ENCODE peak calls at places on chromosomes 5 and 9, in seven cellular contexts. J is tibial nerve, I is fibroblast of lung, L is AG10803, W is Calu3, V is GM20000, E is body of pancreas. G is an unnamed sample.

GRCh38 chr9:114124666-114125580 is 25.8 kb upstream of the KIF12 start:
- DNase-seq in W (no peak), I (no peak), E (no peak), L (no peak), V (no peak), J (no peak), G (no peak)

GRCh38 chr5:52943285-52943684 is 45.9 kb upstream of the ITGA2 start:
- DNase-seq in L (no peak), I (no peak), E (no peak), J (no peak), W (no peak), V (no peak), G (no peak)

GRCh38 chr9:8553444-8553843 is 753.9 kb upstream of the DMAC1 start:
- DNase-seq in J (no peak), V (no peak), E (no peak), I (no peak), W (no peak), L (no peak), G (no peak)

GRCh38 chr5:168528521-168529360 is at the start of gene FBLL1:
- DNase-seq in E (no peak), W (peak), L (peak), J (no peak), V (peak), I (peak), G (peak)

GRCh38 chr9:93264338-93265125 is 80.6 kb downstream of the WNK2 start:
- DNase-seq in J (no peak), V (peak), E (no peak), I (no peak), L (no peak), W (no peak), G (no peak)

GRCh38 chr5:150637245-150638052 is 3.0 kb upstream of the SYNPO start:
- DNase-seq in J (no peak), I (peak), V (no peak), W (peak), E (no peak), L (peak), G (no peak)

GRCh38 chr9:98191615-98192502 is 578 bp downstream of the CORO2A start:
- DNase-seq in V (peak), L (no peak), I (no peak), J (no peak), E (peak), W (peak), G (peak)

GRCh38 chr5:151157426-151158286 is at the start of gene ANXA6:
- DNase-seq in I (peak), J (peak), W (peak), V (peak), L (peak), E (peak), G (peak)

GRCh38 chr9:109310486-109310901 is 10.4 kb downstream of the EPB41L4B start:
- DNase-seq in L (peak), I (peak), V (no peak), J (no peak), E (no peak), W (no peak), G (no peak)

GRCh38 chr9:20292002-20292401 is 330.3 kb downstream of the MLLT3 start:
- DNase-seq in L (peak), I (peak), V (no peak), J (no peak), E (no peak), W (no peak), G (no peak)

GRCh38 chr5:395156-395920 is 47.6 kb upstream of the EXOC3 start:
- DNase-seq in L (peak), W (no peak), E (no peak), V (no peak), J (no peak), I (peak), G (no peak)

GRCh38 chr5:72451771-72452505 is 55.3 kb downstream of the ZNF366 start:
- DNase-seq in V (peak), W (no peak), J (peak), L (peak), E (peak), I (peak), G (no peak)

GRCh38 chr5:1252681-1253080 is 27.5 kb downstream of the SLC6A18 start:
- DNase-seq in J (no peak), I (no peak), V (no peak), W (no peak), E (no peak), L (no peak), G (no peak)

GRCh38 chr5:1995491-1995890 is 112.8 kb upstream of the IRX4 start:
- DNase-seq in I (no peak), W (no peak), E (no peak), J (no peak), L (no peak), V (no peak), G (no peak)

GRCh38 chr5:96177303-96177869 is 215.7 kb upstream of the ELL2 start:
- DNase-seq in E (no peak), J (no peak), L (peak), W (peak), I (peak), V (peak), G (no peak)

GRCh38 chr9:79221084-79221483 is 350.7 kb upstream of the TLE4 start:
- DNase-seq in E (no peak), W (no peak), V (no peak), I (peak), J (no peak), L (peak), G (no peak)

GRCh38 chr5:151095341-151096000 is 14.6 kb upstream of the TNIP1 start:
- DNase-seq in W (peak), E (peak), L (peak), I (peak), V (no peak), J (no peak), G (no peak)

GRCh38 chr9:133581553-133582343 is 27.4 kb downstream of the FAM163B start:
- DNase-seq in V (no peak), L (no peak), E (no peak), I (no peak), J (no peak), W (no peak), G (no peak)

GRCh38 chr9:121744687-121745395 is 93.4 kb downstream of the DAB2IP start:
- DNase-seq in I (peak), J (no peak), V (no peak), L (peak), E (no peak), W (no peak), G (no peak)

GRCh38 chr9:110217656-110218099 is 9.7 kb upstream of the C9orf152 start:
- DNase-seq in J (no peak), I (peak), E (no peak), W (no peak), V (peak), L (peak), G (no peak)

GRCh38 chr9:101514056-101514455 is 19.6 kb upstream of the RNF20 start:
- DNase-seq in V (no peak), I (peak), L (peak), J (no peak), W (no peak), E (no peak), G (no peak)

GRCh38 chr5:10886497-10886896 is 125.5 kb upstream of the DAP start:
- DNase-seq in L (no peak), J (no peak), I (no peak), W (no peak), E (no peak), V (no peak), G (no peak)

GRCh38 chr9:7328453-7328852 is 471.1 kb downstream of the DMAC1 start:
- DNase-seq in E (no peak), W (no peak), J (no peak), V (no peak), L (no peak), I (no peak), G (no peak)

GRCh38 chr5:78644741-78645300 is 3.8 kb downstream of the LHFPL2 start:
- DNase-seq in W (no peak), E (no peak), L (peak), V (no peak), J (no peak), I (peak), G (no peak)

GRCh38 chr5:51326844-51327243 is 56.4 kb upstream of the ISL1 start:
- DNase-seq in W (no peak), J (no peak), E (no peak), L (no peak), V (no peak), I (no peak), G (no peak)

GRCh38 chr5:111494350-111494999 is 17.9 kb downstream of the STARD4 start:
- DNase-seq in E (no peak), L (no peak), W (no peak), J (no peak), I (no peak), V (no peak), G (no peak)

GRCh38 chr9:91415290-91415689 is 8.3 kb downstream of the NFIL3 start:
- DNase-seq in W (no peak), L (no peak), V (peak), E (no peak), J (no peak), I (no peak), G (no peak)

GRCh38 chr9:75683591-75683990 is 206.9 kb upstream of the PCSK5 start:
- DNase-seq in L (no peak), E (no peak), V (no peak), J (no peak), W (no peak), I (peak), G (no peak)

GRCh38 chr9:98520221-98520920 is 188.4 kb downstream of the GABBR2 start:
- DNase-seq in J (no peak), W (no peak), L (peak), I (peak), E (no peak), V (no peak), G (no peak)

GRCh38 chr9:132793606-132794580 is 84.2 kb downstream of the AK8 start:
- DNase-seq in V (no peak), J (no peak), L (no peak), W (no peak), I (no peak), E (no peak), G (no peak)

GRCh38 chr9:33227013-33227398 is 13.0 kb upstream of the SPINK4 start:
- DNase-seq in I (no peak), L (no peak), W (no peak), V (no peak), E (no peak), J (no peak), G (no peak)

GRCh38 chr5:133243196-133243595 is 191.4 kb downstream of the HSPA4 start:
- DNase-seq in W (no peak), E (no peak), J (no peak), L (no peak), V (no peak), I (no peak), G (no peak)

GRCh38 chr5:72458407-72458806 is 48.8 kb downstream of the ZNF366 start:
- DNase-seq in I (no peak), J (no peak), W (no peak), E (no peak), V (no peak), L (no peak), G (no peak)

GRCh38 chr9:95058795-95059386 is 258.6 kb downstream of the FANCC start:
- DNase-seq in J (no peak), L (no peak), I (peak), V (no peak), W (no peak), E (no peak), G (no peak)

GRCh38 chr9:92439921-92440750 is 15.9 kb upstream of the OMD start:
- DNase-seq in W (no peak), E (no peak), V (no peak), L (peak), J (no peak), I (peak), G (no peak)

GRCh38 chr5:13107553-13107952 is 836.9 kb downstream of the DNAH5 start:
- DNase-seq in J (no peak), I (peak), L (no peak), V (no peak), E (no peak), W (no peak), G (no peak)

GRCh38 chr9:112059145-112059979 is 115.7 kb downstream of the SUSD1 start:
- DNase-seq in I (peak), L (peak), V (no peak), J (no peak), W (no peak), E (no peak), G (no peak)

GRCh38 chr5:142501890-142502289 is 177.1 kb upstream of the SPRY4 start:
- DNase-seq in L (no peak), W (no peak), J (no peak), I (no peak), E (no peak), V (no peak), G (no peak)
- TF ChIP-seq CTCF in L (no peak), W (no peak), J (no peak), I (no peak), E (no peak), V (no peak), G (no peak)

GRCh38 chr9:4030751-4031150 is 269.1 kb downstream of the GLIS3 start:
- DNase-seq in W (no peak), L (no peak), V (no peak), I (no peak), J (no peak), E (no peak), G (no peak)
- TF ChIP-seq CTCF in W (no peak), L (no peak), V (no peak), I (no peak), J (no peak), E (no peak), G (no peak)

GRCh38 chr5:140133514-140134167 is 7.9 kb downstream of the IGIP start:
- DNase-seq in L (no peak), W (no peak), V (no peak), E (no peak), I (no peak), J (no peak), G (no peak)
- TF ChIP-seq CTCF in L (no peak), W (no peak), V (no peak), E (no peak), I (no peak), J (no peak), G (no peak)

DNA sequence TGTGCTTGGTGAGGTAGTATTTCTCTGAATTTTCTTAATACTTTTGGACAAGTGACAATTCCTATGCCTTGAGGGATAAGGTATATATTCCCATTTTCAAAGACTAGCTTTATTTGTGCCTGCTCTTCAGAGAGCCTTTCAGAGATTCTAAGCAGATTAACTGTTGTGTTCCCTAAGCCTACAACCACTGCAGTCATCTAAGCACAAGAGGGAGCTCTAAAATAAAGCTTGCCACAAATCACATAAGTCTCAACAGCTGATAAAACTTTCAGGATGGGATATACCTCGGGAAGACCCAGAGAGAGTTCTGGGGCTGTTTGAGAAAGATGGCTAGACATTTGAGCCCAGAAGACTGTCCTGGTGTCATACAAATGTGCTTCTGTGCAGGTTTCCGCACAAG is 157.3 kb downstream of the CYLC2 start:
- DNase-seq in W (no peak), I (no peak), L (no peak), V (no peak), E (no peak), J (no peak), G (no peak)
- TF ChIP-seq CTCF in W (no peak), I (no peak), L (no peak), V (no peak), E (no peak), J (no peak), G (no peak)

GRCh38 chr9:87002517-87002916 is 55.2 kb upstream of the GAS1 start:
- DNase-seq in V (no peak), I (no peak), J (no peak), L (no peak), W (no peak), E (no peak), G (no peak)

GRCh38 chr9:86997961-86998360 is 50.7 kb upstream of the GAS1 start:
- DNase-seq in J (no peak), I (no peak), W (no peak), V (no peak), L (no peak), E (no peak), G (no peak)

GRCh38 chr9:86993830-86994229 is 46.5 kb upstream of the GAS1 start:
- DNase-seq in V (no peak), L (no peak), W (no peak), E (no peak), J (no peak), I (no peak), G (no peak)

GRCh38 chr9:86994231-86994630 is 46.9 kb upstream of the GAS1 start:
- DNase-seq in I (no peak), E (no peak), V (no peak), W (no peak), L (no peak), J (no peak), G (no peak)

GRCh38 chr9:86997158-86997557 is 49.9 kb upstream of the GAS1 start:
- DNase-seq in E (no peak), J (no peak), V (no peak), L (no peak), I (no peak), W (no peak), G (no peak)
- TF ChIP-seq CTCF in E (no peak), J (peak), V (no peak), L (no peak), I (no peak), W (no peak), G (no peak)

GRCh38 chr9:137165250-137165836 is 4.5 kb downstream of the LRRC26 start:
- DNase-seq in W (no peak), V (no peak), L (no peak), J (no peak), I (no peak), E (no peak), G (no peak)

GRCh38 chr9:137164370-137165249 is 5.2 kb downstream of the LRRC26 start:
- DNase-seq in W (no peak), V (no peak), E (no peak), I (no peak), L (no peak), J (no peak), G (no peak)

GRCh38 chr9:137163101-137163661 is 6.7 kb downstream of the LRRC26 start:
- DNase-seq in J (no peak), E (no peak), I (no peak), L (no peak), W (no peak), V (no peak), G (no peak)

GRCh38 chr9:137162505-137163100 is 7.2 kb downstream of the LRRC26 start:
- DNase-seq in E (peak), L (no peak), W (no peak), J (no peak), V (peak), I (no peak), G (peak)

GRCh38 chr9:137163805-137164204 is 6.0 kb downstream of the LRRC26 start:
- DNase-seq in E (no peak), J (no peak), L (no peak), V (no peak), I (no peak), W (no peak), G (no peak)
- TF ChIP-seq CTCF in E (no peak), J (no peak), L (no peak), V (no peak), I (no peak), W (no peak), G (no peak)

DNA sequence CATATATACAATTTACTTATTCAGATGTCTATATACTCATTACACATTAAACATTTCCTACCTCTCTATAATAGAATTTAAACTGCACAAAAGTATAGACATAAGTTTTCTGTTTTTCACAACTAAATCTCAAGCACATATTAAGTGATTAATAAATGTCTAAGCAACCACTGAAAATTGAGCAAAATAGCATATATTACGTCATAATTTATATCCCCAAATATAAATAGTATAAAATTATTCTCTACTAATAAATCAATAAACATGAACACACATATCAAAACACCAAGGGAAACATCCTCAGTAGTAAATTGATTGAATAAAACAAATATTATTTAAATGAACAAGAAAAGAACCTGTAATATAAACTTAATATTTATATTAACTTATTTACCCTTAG is 865.1 kb downstream of the CDH18 start:
- DNase-seq in L (no peak), W (no peak), J (no peak), I (no peak), V (no peak), E (no peak), G (no peak)
- TF ChIP-seq CTCF in L (no peak), W (no peak), J (no peak), I (no peak), V (no peak), E (no peak), G (no peak)

GRCh38 chr9:89410709-89411111 is 87.2 kb downstream of the SEMA4D start:
- DNase-seq in J (no peak), W (no peak), L (no peak), V (peak), I (no peak), E (no peak), G (no peak)
- TF ChIP-seq CTCF in J (no peak), W (no peak), L (peak), V (peak), I (no peak), E (no peak), G (no peak)